ENCODE peak calls at places on chromosomes 5 and 9, in four cellular contexts. C is left lung; R is neural crest cell; A is stimulated activated CD4-positive, alpha-beta T cell treated with anti-CD3 and anti-CD28 coated beads, Interleukin-4, amount 100 ng/mL, for 24 hours. J is an unnamed sample.

GRCh38 chr9:107545036-107545435 is 55.5 kb upstream of the KLF4 start:
- DNase-seq in C (no peak), R (no peak), A (no peak), J (no peak)

GRCh38 chr9:127785933-127786772 is at the start of gene CDK9:
- DNase-seq in C (peak; percentile 91), R (peak; percentile 89), A (peak; percentile 93), J (peak; percentile 97)

GRCh38 chr5:171205375-171205774 is 103.7 kb upstream of the TLX3 start:
- DNase-seq in C (no peak), R (no peak), A (no peak), J (no peak)

GRCh38 chr5:123156577-123157296 is 67.7 kb downstream of the PRDM6 start:
- DNase-seq in C (no peak), R (no peak), A (no peak), J (no peak)

GRCh38 chr5:9742848-9743247 is 112.7 kb upstream of the TAS2R1 start:
- DNase-seq in C (no peak), R (no peak), A (no peak), J (no peak)

GRCh38 chr5:140855772-140856674 is at the start of gene PCDHA10:
- DNase-seq in C (no peak), R (no peak), A (no peak), J (peak; percentile 81)

GRCh38 chr5:128674837-128675446 is 136.9 kb upstream of the FBN2 start:
- DNase-seq in C (no peak), R (peak; percentile 57), A (peak; percentile 15), J (peak; percentile 79)

GRCh38 chr5:50967388-50968039 is 301.1 kb downstream of the PARP8 start:
- DNase-seq in C (no peak), R (peak; percentile 16), A (no peak), J (no peak)

GRCh38 chr9:9942764-9943424 is 669.9 kb downstream of the PTPRD start:
- DNase-seq in C (peak; percentile 33), R (peak; percentile 84), A (peak; percentile 39), J (peak; percentile 82)

GRCh38 chr5:74934949-74935751 is 69.0 kb upstream of the FAM169A start:
- DNase-seq in C (no peak), R (no peak), A (peak; percentile 22), J (peak; percentile 52)

GRCh38 chr5:178241688-178242231 is 9.2 kb upstream of the PHYKPL start:
- DNase-seq in C (no peak), R (no peak), A (no peak), J (no peak)

GRCh38 chr5:52864884-52865283 is 77.2 kb downstream of the ITGA1 start:
- DNase-seq in C (no peak), R (no peak), A (no peak), J (no peak)

GRCh38 chr5:88884435-88884877 is 1.5 kb upstream of the MEF2C start:
- DNase-seq in C (no peak), R (no peak), A (no peak), J (peak; percentile 68)

GRCh38 chr5:111447822-111448221 is 64.5 kb downstream of the STARD4 start:
- DNase-seq in C (no peak), R (no peak), A (no peak), J (no peak)

GRCh38 chr5:10734050-10734709 is 26.9 kb downstream of the DAP start:
- DNase-seq in C (no peak), R (no peak), A (no peak), J (no peak)

J was measured in Karpas-422.